ENCODE peak calls at places on chromosomes 7 and 10, in six cellular contexts. K is kidney, W is ovary, M is heart right ventricle, C is breast epithelium, L is cardiac muscle cell. F is an unnamed sample.

GRCh38 chr10:102334106-102334505 is 61.4 kb upstream of the NFKB2 start:
- DNase-seq in K (no peak), W (no peak), M (peak), C (no peak), L (peak), F (no peak)

GRCh38 chr10:44878704-44879530 is 32.2 kb upstream of the TMEM72 start:
- DNase-seq in K (peak), W (peak), M (peak), C (peak), L (peak), F (peak)

GRCh38 chr7:94584113-94584512 is 71.8 kb downstream of the SGCE start:
- DNase-seq in K (no peak), W (no peak), M (no peak), C (no peak), L (no peak), F (no peak)

GRCh38 chr10:97573021-97573420 is 442 bp downstream of the ANKRD2 start:
- DNase-seq in K (no peak), W (no peak), M (no peak), C (no peak), L (no peak), F (no peak)

GRCh38 chr10:42864575-42864974 is 82.0 kb downstream of the BMS1 start:
- DNase-seq in K (peak), W (no peak), M (no peak), C (no peak), L (no peak), F (no peak)

GRCh38 chr10:42951486-42952251 is 125.2 kb upstream of the RET start:
- DNase-seq in K (peak), W (no peak), M (peak), C (peak), L (peak), F (peak)

GRCh38 chr7:6628045-6628444 is 9.1 kb upstream of the ZNF316 start:
- DNase-seq in K (no peak), W (no peak), M (no peak), C (peak), L (no peak), F (no peak)

GRCh38 chr7:152989889-152990380 is 230.4 kb downstream of the ACTR3B start:
- DNase-seq in K (no peak), W (no peak), M (no peak), C (no peak), L (peak), F (no peak)

GRCh38 chr10:28719789-28720436 is 42.6 kb downstream of the BAMBI start:
- DNase-seq in K (peak), W (no peak), M (no peak), C (no peak), L (no peak), F (no peak)

GRCh38 chr10:43221419-43222293 is 45.2 kb downstream of the RASGEF1A start:
- DNase-seq in K (peak), W (no peak), M (peak), C (no peak), L (peak), F (peak)

GRCh38 chr10:48926764-48927163 is 12.9 kb downstream of the LRRC18 start:
- DNase-seq in K (no peak), W (no peak), M (no peak), C (no peak), L (peak), F (no peak)

GRCh38 chr10:124564881-124565280 is 103.3 kb downstream of the LHPP start:
- DNase-seq in K (no peak), W (no peak), M (no peak), C (no peak), L (no peak), F (no peak)

GRCh38 chr7:133724148-133724547 is 403.0 kb upstream of the LRGUK start:
- DNase-seq in K (no peak), W (no peak), M (no peak), C (no peak), L (no peak), F (no peak)

GRCh38 chr10:1171586-1171985 is 115.4 kb downstream of the WDR37 start:
- DNase-seq in K (no peak), W (no peak), M (no peak), C (no peak), L (no peak), F (peak)

GRCh38 chr10:18738835-18739234 is 79.6 kb downstream of the ARL5B start:
- DNase-seq in K (no peak), W (no peak), M (no peak), C (no peak), L (no peak), F (no peak)

GRCh38 chr7:76108540-76109233 is 60.8 kb downstream of the MDH2 start:
- DNase-seq in K (no peak), W (peak), M (no peak), C (peak), L (no peak), F (peak)

GRCh38 chr10:117532451-117533107 is 10.0 kb upstream of the EMX2 start:
- DNase-seq in K (no peak), W (no peak), M (no peak), C (no peak), L (no peak), F (peak)

GRCh38 chr10:20596911-20597310 is 300.2 kb downstream of the NEBL start:
- DNase-seq in K (no peak), W (no peak), M (no peak), C (no peak), L (peak), F (no peak)

GRCh38 chr10:120607710-120608703 is 151.0 kb downstream of the PLPP4 start:
- DNase-seq in K (no peak), W (no peak), M (no peak), C (no peak), L (no peak), F (no peak)

GRCh38 chr7:1948887-1949680 is 279.0 kb downstream of the ELFN1 start:
- DNase-seq in K (peak), W (no peak), M (peak), C (no peak), L (no peak), F (peak)

GRCh38 chr10:33523236-33523792 is 188.8 kb upstream of the NRP1 start:
- DNase-seq in K (no peak), W (no peak), M (no peak), C (no peak), L (no peak), F (no peak)

GRCh38 chr10:33520223-33520622 is 185.8 kb upstream of the NRP1 start:
- DNase-seq in K (no peak), W (no peak), M (no peak), C (no peak), L (no peak), F (no peak)

GRCh38 chr10:33521062-33521461 is 186.6 kb upstream of the NRP1 start:
- DNase-seq in K (no peak), W (no peak), M (no peak), C (no peak), L (no peak), F (no peak)

GRCh38 chr10:33519130-33519860 is 184.8 kb upstream of the NRP1 start:
- DNase-seq in K (no peak), W (no peak), M (no peak), C (no peak), L (no peak), F (no peak)

GRCh38 chr10:33521904-33522303 is 187.4 kb upstream of the NRP1 start:
- DNase-seq in K (no peak), W (no peak), M (no peak), C (no peak), L (no peak), F (no peak)
- H3K4me3 ChIP-seq in K (no peak), W (no peak), M (no peak), C (no peak), L (no peak), F (no peak)

GRCh38 chr7:38880454-38880853 is 28.5 kb downstream of the VPS41 start:
- DNase-seq in K (no peak), W (no peak), M (no peak), C (no peak), L (no peak), F (no peak)
- H3K4me3 ChIP-seq in K (no peak), W (no peak), M (no peak), C (no peak), L (no peak), F (no peak)

GRCh38 chr7:5218564-5219360 is 28.7 kb downstream of the WIPI2 start:
- DNase-seq in K (peak), W (no peak), M (no peak), C (no peak), L (no peak), F (peak)
- H3K4me3 ChIP-seq in K (no peak), W (no peak), M (no peak), C (no peak), L (no peak), F (no peak)

GRCh38 chr10:78302989-78303854 is 269.6 kb downstream of the RPS24 start:
- DNase-seq in K (peak), W (peak), M (peak), C (peak), L (peak), F (peak)

GRCh38 chr10:78301481-78301880 is 267.8 kb downstream of the RPS24 start:
- DNase-seq in K (no peak), W (no peak), M (no peak), C (no peak), L (no peak), F (peak)

GRCh38 chr10:78300526-78300925 is 266.9 kb downstream of the RPS24 start:
- DNase-seq in K (no peak), W (no peak), M (no peak), C (no peak), L (no peak), F (peak)

GRCh38 chr10:78302739-78302988 is 269.0 kb downstream of the RPS24 start:
- DNase-seq in K (no peak), W (no peak), M (no peak), C (no peak), L (no peak), F (no peak)

GRCh38 chr10:78301891-78302738 is 268.5 kb downstream of the RPS24 start:
- DNase-seq in K (no peak), W (no peak), M (no peak), C (no peak), L (peak), F (peak)
- H3K4me3 ChIP-seq in K (peak), W (no peak), M (peak), C (peak), L (peak), F (peak)

GRCh38 chr7:69812756-69813155 is 214.5 kb downstream of the AUTS2 start:
- DNase-seq in K (no peak), W (no peak), M (no peak), C (no peak), L (no peak), F (no peak)
- H3K4me3 ChIP-seq in K (no peak), W (no peak), M (no peak), C (no peak), L (no peak), F (no peak)

DNA sequence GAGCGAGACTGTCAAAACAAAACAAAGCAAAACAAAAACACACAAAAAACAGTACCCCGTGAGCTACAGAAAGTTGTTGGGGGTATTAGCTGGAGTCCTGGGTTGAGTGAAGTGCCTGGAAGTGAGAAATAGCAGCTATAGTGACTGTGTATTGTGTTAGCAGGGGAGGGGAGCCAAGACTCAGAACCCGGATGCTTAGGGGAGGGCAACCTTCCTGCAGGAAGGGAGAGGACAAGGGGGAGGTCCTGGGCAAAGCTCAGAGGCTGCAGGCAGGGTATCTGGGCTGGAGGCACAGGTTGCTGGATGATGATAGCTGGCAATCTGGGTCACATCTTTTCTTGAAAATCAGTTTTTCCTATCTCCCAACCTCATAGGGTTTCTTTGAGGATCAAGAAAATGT is 75.8 kb upstream of the PARD3 start:
- DNase-seq in K (no peak), W (no peak), M (no peak), C (no peak), L (no peak), F (no peak)
- H3K4me3 ChIP-seq in K (no peak), W (no peak), M (no peak), C (no peak), L (no peak), F (no peak)

DNA sequence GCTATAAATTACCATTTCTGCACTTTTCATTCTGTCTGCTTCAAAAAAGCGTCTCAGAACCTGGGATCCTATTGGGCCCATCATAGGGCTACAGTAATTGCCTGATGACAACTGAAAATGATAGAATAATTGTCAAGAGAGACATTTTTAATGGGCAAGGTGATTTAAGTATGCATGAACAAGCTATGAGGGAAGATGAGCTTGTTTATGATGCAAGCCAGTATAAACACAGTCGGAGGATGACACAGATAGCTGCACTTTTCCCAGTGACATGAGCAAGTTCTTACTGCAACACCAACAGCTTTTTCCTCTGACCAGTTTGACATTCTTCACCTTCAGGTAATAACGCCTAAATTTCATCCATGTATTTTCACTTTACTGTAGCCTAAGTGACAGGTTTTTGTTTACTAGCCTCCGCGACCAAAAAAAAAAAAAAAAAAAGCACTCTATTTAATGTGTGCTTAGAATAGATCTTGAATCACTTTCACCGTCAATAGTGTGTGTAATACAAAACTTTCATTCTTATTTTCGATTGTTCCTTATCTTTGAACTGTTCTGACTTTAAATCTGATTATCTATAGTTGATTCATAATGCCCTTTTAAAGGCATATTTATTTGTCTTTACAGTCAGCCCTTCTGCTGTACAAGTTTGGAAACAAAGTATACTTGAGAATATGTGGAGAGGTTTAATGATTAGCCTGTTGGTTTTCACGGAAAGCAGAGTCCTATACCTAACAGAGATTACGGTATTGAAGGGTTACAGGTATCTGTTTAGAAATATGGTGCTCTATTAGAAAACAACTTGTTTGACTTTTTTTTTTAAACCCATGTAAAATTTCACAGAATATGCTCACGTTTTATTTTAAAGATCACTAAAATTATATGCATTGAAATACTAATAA is 1.7 kb downstream of the FOXP2 start:
- DNase-seq in K (no peak), W (no peak), M (no peak), C (no peak), L (no peak), F (no peak)
- H3K4me3 ChIP-seq in K (no peak), W (peak), M (no peak), C (no peak), L (no peak), F (peak)

GRCh38 chr7:18087687-18088078 is 60.0 kb upstream of the PRPS1L1 start:
- DNase-seq in K (no peak), W (no peak), M (no peak), C (no peak), L (peak), F (no peak)
- H3K4me3 ChIP-seq in K (no peak), W (peak), M (peak), C (peak), L (peak), F (peak)

DNA sequence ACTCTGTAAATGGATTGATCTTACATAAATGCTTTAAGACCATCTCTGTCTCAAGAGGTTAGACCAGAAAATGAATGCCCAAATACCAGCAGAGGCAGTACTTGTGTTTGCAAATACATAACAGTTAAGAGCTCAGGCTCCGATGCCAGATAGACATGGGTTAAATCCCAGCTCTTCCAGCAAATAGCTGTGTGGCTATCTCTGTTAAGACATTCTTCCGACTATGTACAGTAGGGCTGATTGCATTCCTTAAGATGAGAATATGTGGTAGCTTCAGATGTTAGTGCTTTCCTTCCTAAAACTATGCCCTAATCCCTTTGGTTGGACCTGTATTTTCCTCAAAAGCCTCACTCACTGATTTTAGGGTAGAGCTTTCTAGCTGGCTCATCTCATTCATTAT is 2.2 kb downstream of the IDE start:
- DNase-seq in K (no peak), W (no peak), M (no peak), C (no peak), L (peak), F (no peak)
- H3K4me3 ChIP-seq in K (no peak), W (no peak), M (no peak), C (no peak), L (peak), F (no peak)

DNA sequence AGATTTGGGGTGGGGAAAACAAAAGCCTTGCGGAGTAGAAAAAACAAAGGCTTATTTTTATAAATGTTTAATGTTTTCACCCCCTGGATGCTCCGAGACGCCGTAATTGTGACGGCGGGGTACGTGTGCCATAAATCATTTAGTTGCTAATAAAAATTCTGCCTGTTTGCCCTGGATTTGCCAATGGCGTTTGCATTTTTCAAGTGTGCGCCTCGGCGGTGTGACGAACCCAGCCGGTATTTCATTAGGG is 2.5 kb upstream of the TNRC18 start:
- DNase-seq in K (no peak), W (no peak), M (no peak), C (no peak), L (no peak), F (no peak)
- H3K4me3 ChIP-seq in K (peak), W (peak), M (peak), C (peak), L (peak), F (peak)